ENCODE peak calls at places on chromosomes 4 and X, in nine cellular contexts. H is endodermal cell; D is T1000; U is KBM-7; C is nucleus accumbens; S is stimulated activated CD4-positive, alpha-beta T cell treated with anti-CD3 and anti-CD28 coated beads, TNF-alpha, amount 100 ng/mL, for 24 hours; K is AG20443; W is activated CD4-positive, alpha-beta T cell treated with anti-CD3 and anti-CD28 coated beads, Interleukin-2, amount 10 ng/mL, durations not matched to agents 7 days and 5 days; E is NCI-H1105 treated with DMSO at 0.1 percent for 48 hours. I is an unnamed sample.

GRCh38 chr4:33149658-33150057 is 2429.5 kb downstream of the PCDH7 start:
- DNase-seq in E (peak; percentile 22), C (no peak), H (no peak), W (no peak), D (no peak), S (no peak), K (no peak), U (no peak), I (no peak)

GRCh38 chrX:39133971-39134370 is 332.7 kb downstream of the MID1IP1 start:
- DNase-seq in U (peak; percentile 41), S (no peak), H (peak; percentile 77), K (no peak), D (no peak), C (no peak), E (peak; percentile 11), W (peak; percentile 7), I (no peak)

GRCh38 chr4:76803522-76803921 is 94.4 kb downstream of the SOWAHB start:
- DNase-seq in H (peak; percentile 51), C (no peak), W (no peak), K (peak; percentile 90), E (peak; percentile 24), U (no peak), S (no peak), D (peak; percentile 50), I (no peak)

GRCh38 chrX:25028726-25029125 is 13.0 kb upstream of the ARX start:
- DNase-seq in K (no peak), C (no peak), U (no peak), S (no peak), W (no peak), D (no peak), E (no peak), H (no peak), I (no peak)

GRCh38 chrX:13381514-13381913 is 61.7 kb upstream of the ATXN3L start:
- DNase-seq in D (no peak), C (no peak), K (peak; percentile 19), S (no peak), E (no peak), W (no peak), U (no peak), H (no peak), I (no peak)

GRCh38 chrX:154354013-154354412 is 20.4 kb downstream of the FLNA start:
- DNase-seq in W (no peak), E (no peak), K (no peak), S (no peak), H (no peak), U (no peak), D (no peak), C (no peak), I (no peak)

GRCh38 chrX:9163153-9163790 is 129.3 kb upstream of the FAM9B start:
- DNase-seq in E (peak; percentile 82), K (no peak), C (no peak), H (no peak), S (no peak), U (no peak), W (no peak), D (no peak), I (no peak)

GRCh38 chrX:153626863-153627674 is 19.9 kb upstream of the DUSP9 start:
- DNase-seq in K (no peak), S (no peak), E (no peak), D (no peak), U (no peak), W (no peak), H (no peak), C (no peak), I (no peak)

GRCh38 chr4:476501-476900 is 22.5 kb downstream of the ZNF721 start:
- DNase-seq in W (no peak), U (peak; percentile 24), H (no peak), S (no peak), K (peak; percentile 17), D (no peak), E (no peak), C (no peak), I (no peak)

GRCh38 chr4:165364452-165365080 is 14.2 kb upstream of the CPE start:
- DNase-seq in W (no peak), U (no peak), C (no peak), E (no peak), H (no peak), K (no peak), D (no peak), S (no peak), I (no peak)

GRCh38 chr4:6781113-6781512 is 1.4 kb upstream of the KIAA0232 start:
- DNase-seq in W (no peak), E (no peak), D (no peak), C (no peak), H (no peak), K (no peak), U (no peak), S (no peak), I (no peak)

GRCh38 chrX:48648299-48648698 is 35.3 kb upstream of the WAS start:
- DNase-seq in K (peak; percentile 54), U (peak; percentile 68), W (peak; percentile 45), D (no peak), S (peak; percentile 1), C (no peak), E (no peak), H (peak; percentile 64), I (peak; percentile 0)

GRCh38 chr4:173074501-173074946 is 94.1 kb upstream of the GALNT7 start:
- DNase-seq in C (no peak), D (peak; percentile 60), W (no peak), E (no peak), S (no peak), H (peak; percentile 90), K (peak; percentile 25), U (peak; percentile 5), I (no peak)

GRCh38 chr4:152620915-152621314 is 58.9 kb downstream of the TMEM154 start:
- DNase-seq in U (no peak), E (no peak), S (no peak), K (no peak), D (no peak), W (no peak), H (no peak), C (no peak), I (no peak)

GRCh38 chrX:136755411-136755810 is 25.3 kb downstream of the ARHGEF6 start:
- DNase-seq in S (no peak), D (no peak), E (no peak), K (no peak), H (no peak), U (no peak), C (no peak), W (no peak), I (no peak)

GRCh38 chr4:147678796-147679549 is 5.0 kb downstream of the PRMT9 start:
- DNase-seq in S (no peak), E (no peak), H (peak; percentile 86), K (no peak), U (no peak), W (no peak), D (no peak), C (no peak), I (no peak)

GRCh38 chr4:1503583-1504471 is 97.6 kb upstream of the NKX1-1 start:
- DNase-seq in U (no peak), K (no peak), H (peak; percentile 38), C (no peak), S (no peak), D (no peak), W (no peak), E (no peak), I (no peak)

GRCh38 chr4:41156574-41156973 is 57.8 kb downstream of the APBB2 start:
- DNase-seq in C (no peak), U (no peak), W (no peak), D (no peak), K (no peak), S (no peak), H (no peak), E (no peak), I (no peak)

GRCh38 chr4:6474705-6475457 is 2.5 kb upstream of the PPP2R2C start:
- DNase-seq in K (no peak), H (peak; percentile 28), E (no peak), U (no peak), W (no peak), C (no peak), D (no peak), S (no peak), I (no peak)

GRCh38 chr4:156475322-156475721 is 496.3 kb downstream of the PDGFC start:
- DNase-seq in U (peak; percentile 63), W (no peak), E (peak; percentile 20), C (no peak), S (no peak), H (no peak), D (no peak), K (peak; percentile 31), I (no peak)

GRCh38 chr4:2264481-2265041 is 2.7 kb upstream of the MXD4 start:
- DNase-seq in K (no peak), D (no peak), C (no peak), S (no peak), H (no peak), W (no peak), E (no peak), U (no peak), I (no peak)

GRCh38 chrX:81259008-81259713 is 57.3 kb downstream of the SH3BGRL start:
- DNase-seq in D (no peak), H (no peak), K (peak; percentile 7), U (peak; percentile 8), E (no peak), S (no peak), C (no peak), W (no peak), I (no peak)